ENCODE peak calls at places on chromosome 1, in five cellular contexts. M is transverse colon, X is breast epithelium, K is uterus, C is esophagus muscularis mucosa. P is an unnamed sample.

GRCh38 chr1:5728956-5729355 is 263.3 kb downstream of the NPHP4 start:
- DNase-seq in M (no peak), X (no peak), K (no peak), C (no peak), P (no peak)

GRCh38 chr1:204094262-204095247 is 21.6 kb downstream of the SOX13 start:
- DNase-seq in M (peak), X (no peak), K (no peak), C (no peak), P (no peak)

GRCh38 chr1:27116697-27117096 is 38.2 kb downstream of the SLC9A1 start:
- DNase-seq in M (no peak), X (no peak), K (no peak), C (no peak), P (no peak)

GRCh38 chr1:85471558-85471957 is 6.6 kb upstream of the DDAH1 start:
- DNase-seq in M (no peak), X (no peak), K (no peak), C (no peak), P (no peak)

GRCh38 chr1:111948209-111949131 is 41.0 kb downstream of the KCND3 start:
- DNase-seq in M (peak), X (no peak), K (peak), C (no peak), P (peak)

GRCh38 chr1:43232071-43232470 is 37.7 kb upstream of the TMEM125 start:
- DNase-seq in M (no peak), X (no peak), K (no peak), C (peak), P (peak)

GRCh38 chr1:147545133-147545532 is 3.8 kb downstream of the BCL9 start:
- DNase-seq in M (peak), X (no peak), K (peak), C (no peak), P (peak)

GRCh38 chr1:173134800-173135199 is 72.3 kb downstream of the TNFSF4 start:
- DNase-seq in M (no peak), X (no peak), K (no peak), C (no peak), P (no peak)

GRCh38 chr1:67256291-67257172 is 51.1 kb upstream of the IL12RB2 start:
- DNase-seq in M (no peak), X (no peak), K (no peak), C (no peak), P (no peak)

GRCh38 chr1:43147625-43148319 is 24.3 kb downstream of the EBNA1BP2 start:
- DNase-seq in M (peak), X (peak), K (peak), C (no peak), P (peak)

GRCh38 chr1:154866995-154867795 is 2.9 kb downstream of the KCNN3 start:
- DNase-seq in M (peak), X (no peak), K (peak), C (no peak), P (peak)

GRCh38 chr1:209250970-209251636 is 332.4 kb upstream of the CAMK1G start:
- DNase-seq in M (no peak), X (no peak), K (no peak), C (peak), P (peak)

GRCh38 chr1:40862008-40862863 is at the start of gene CITED4:
- DNase-seq in M (peak), X (peak), K (peak), C (peak), P (peak)

GRCh38 chr1:237921290-237921689 is 30.6 kb upstream of the ZP4 start:
- DNase-seq in M (no peak), X (no peak), K (no peak), C (no peak), P (no peak)

GRCh38 chr1:82388679-82389078 is 587.9 kb downstream of the ADGRL2 start:
- DNase-seq in M (no peak), X (no peak), K (no peak), C (no peak), P (no peak)

GRCh38 chr1:44033756-44034155 is 2.5 kb upstream of the SLC6A9 start:
- DNase-seq in M (no peak), X (no peak), K (no peak), C (no peak), P (no peak)

GRCh38 chr1:160078392-160079195 is 2.7 kb upstream of the KCNJ9 start:
- DNase-seq in M (peak), X (no peak), K (no peak), C (no peak), P (peak)

GRCh38 chr1:154155282-154155681 is 409 bp upstream of the NUP210L start:
- DNase-seq in M (no peak), X (no peak), K (no peak), C (no peak), P (no peak)

GRCh38 chr1:158821723-158822122 is 9.4 kb upstream of the MNDA start:
- DNase-seq in M (no peak), X (no peak), K (no peak), C (no peak), P (no peak)

GRCh38 chr1:11651017-11651416 is 3.2 kb downstream of the FBXO2 start:
- DNase-seq in M (no peak), X (no peak), K (no peak), C (no peak), P (no peak)

GRCh38 chr1:11649624-11650330 is 4.5 kb downstream of the FBXO2 start:
- DNase-seq in M (no peak), X (no peak), K (no peak), C (no peak), P (no peak)

GRCh38 chr1:11649237-11649623 is 5.0 kb downstream of the FBXO2 start:
- DNase-seq in M (no peak), X (no peak), K (no peak), C (no peak), P (no peak)

GRCh38 chr1:11648732-11649158 is 5.5 kb downstream of the FBXO2 start:
- DNase-seq in M (peak), X (no peak), K (no peak), C (no peak), P (no peak)

DNA sequence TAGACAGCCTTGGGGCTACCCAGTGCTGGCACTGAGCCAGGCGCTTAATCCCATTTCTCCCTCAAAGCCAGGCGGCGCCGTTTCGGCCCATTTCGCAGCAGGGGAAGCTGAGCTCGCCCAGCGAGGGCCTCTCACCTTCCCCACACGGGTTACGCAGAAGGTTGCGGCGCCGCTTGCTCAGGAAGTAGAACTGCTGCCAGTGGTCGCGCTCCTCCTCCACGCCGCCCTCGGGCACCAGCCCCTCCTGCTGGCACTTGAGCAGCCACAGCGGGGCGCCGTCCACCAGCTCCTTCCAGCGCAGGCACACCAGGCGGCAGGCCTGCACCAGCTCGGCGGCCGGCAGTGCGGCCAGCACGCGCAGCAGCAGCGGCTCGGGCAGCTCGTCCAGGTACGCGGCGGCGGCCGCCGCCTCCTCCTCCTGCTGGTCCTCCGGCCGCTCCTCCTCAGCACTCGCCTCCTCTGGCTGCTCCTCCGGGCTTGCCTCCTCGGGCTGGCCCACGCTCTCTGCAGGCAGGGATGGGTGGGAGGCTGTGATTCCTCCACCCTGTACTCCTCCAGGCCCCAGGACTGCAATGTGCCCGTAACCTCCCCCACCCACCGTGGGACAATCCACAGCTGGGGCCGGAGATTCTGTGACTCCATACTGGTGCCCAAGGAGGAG is 3.8 kb downstream of the FBXO2 start:
- DNase-seq in M (peak), X (no peak), K (peak), C (no peak), P (no peak)
- TF ChIP-seq POLR2A in M (no peak), X (no peak), K (no peak), C (no peak), P (no peak)

GRCh38 chr1:169102567-169102966 is 3.9 kb upstream of the ATP1B1 start:
- DNase-seq in M (peak), X (no peak), K (no peak), C (no peak), P (peak)
- TF ChIP-seq POLR2A in M (no peak), X (no peak), K (no peak), C (no peak), P (no peak)

DNA sequence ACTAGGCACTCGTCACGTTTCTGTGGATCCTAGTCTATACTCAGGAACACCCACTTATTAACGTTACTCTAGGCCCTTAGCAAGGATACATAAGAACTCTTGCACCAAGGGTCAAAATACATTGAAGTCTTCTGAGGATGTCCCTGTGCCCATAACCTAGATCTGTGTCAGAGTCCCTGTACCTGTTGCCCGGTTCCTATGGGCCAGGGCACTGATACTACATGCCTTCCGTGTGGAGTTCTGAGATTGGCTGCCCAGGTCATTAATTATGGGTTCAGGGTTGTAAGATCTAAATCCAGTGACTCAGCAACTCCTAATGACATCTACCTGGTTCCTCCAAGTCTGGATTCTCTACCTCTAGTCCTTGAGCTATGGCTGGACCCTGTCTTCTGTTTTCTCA is 69.5 kb downstream of the GPR137B start:
- DNase-seq in M (no peak), X (no peak), K (no peak), C (no peak), P (no peak)
- TF ChIP-seq POLR2A in M (no peak), X (no peak), K (no peak), C (no peak), P (no peak)

DNA sequence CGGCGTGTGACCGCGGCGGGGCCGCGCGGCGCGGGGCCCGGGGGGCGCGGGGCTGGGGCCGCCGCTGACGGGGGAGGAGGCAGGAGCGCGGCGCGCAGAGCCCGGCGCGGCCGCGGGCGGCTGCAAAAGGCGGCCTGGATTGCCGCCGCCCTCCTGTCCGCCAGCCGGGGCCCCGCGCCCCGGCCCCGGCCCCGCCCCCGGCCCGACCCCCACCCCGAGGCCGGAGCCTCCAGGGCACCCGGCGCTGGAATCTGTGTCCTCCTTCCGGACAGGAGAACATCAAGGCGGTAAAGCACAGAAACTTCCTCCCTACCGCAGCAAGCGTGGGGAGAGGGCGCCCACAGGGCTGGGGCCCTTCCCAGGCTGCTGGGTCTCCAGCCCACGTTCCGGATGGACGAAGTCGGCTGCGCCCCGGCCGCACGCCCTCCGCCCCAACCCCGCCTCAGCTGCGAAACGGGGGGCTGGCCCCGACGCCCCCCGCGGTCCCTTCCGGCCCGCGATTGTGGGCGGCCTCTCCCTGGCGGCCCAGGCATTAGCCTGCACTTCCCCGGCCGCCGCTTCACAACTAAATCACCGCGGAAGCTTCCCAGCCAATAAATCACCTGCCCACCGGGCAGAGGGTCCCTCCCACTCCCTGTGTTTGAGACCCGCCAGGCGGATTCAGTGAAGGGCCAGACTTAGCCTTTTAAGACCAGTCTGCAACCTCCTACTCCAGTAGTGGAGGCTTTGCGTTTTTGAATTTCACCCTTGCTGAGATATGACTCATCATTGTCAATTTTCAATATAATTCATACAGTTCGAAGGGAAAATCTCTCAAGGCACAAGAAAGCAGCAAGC is 106.0 kb downstream of the SLC45A1 start:
- DNase-seq in M (peak), X (no peak), K (peak), C (no peak), P (peak)
- TF ChIP-seq POLR2A in M (no peak), X (no peak), K (peak), C (no peak), P (peak)

DNA sequence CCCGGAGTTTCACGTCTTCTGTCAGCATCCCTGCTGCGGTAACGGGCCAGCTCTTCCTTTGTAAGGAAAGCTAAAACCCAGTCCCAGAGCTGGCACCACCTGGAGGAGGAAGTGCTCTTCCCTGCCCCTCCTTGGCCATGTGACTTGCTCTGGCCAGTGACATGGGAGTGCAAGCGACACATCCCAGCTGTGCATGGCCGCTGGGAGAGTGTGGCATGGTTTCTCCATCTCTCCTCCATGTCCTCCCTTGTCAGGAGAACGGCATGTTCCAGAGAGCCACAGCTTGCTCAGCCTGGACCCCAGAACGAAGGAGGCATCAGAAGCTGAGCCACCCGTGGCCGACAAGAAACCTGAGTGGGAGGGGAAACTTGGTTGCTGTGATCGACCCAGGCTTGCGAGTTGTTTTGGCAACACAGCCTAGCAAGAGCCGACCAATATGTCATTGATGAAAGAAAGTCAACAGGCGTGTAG is 2.7 kb upstream of the PRXL2B start:
- DNase-seq in M (peak), X (no peak), K (no peak), C (no peak), P (no peak)
- TF ChIP-seq POLR2A in M (no peak), X (no peak), K (no peak), C (no peak), P (no peak)

GRCh38 chr1:29122662-29122986 is 1.1 kb downstream of the TMEM200B start:
- DNase-seq in M (peak), X (peak), K (peak), C (no peak), P (peak)
- TF ChIP-seq POLR2A in M (peak), X (no peak), K (no peak), C (peak), P (no peak)

GRCh38 chr1:22526098-22526497 is 37.2 kb upstream of the EPHA8 start:
- DNase-seq in M (no peak), X (no peak), K (no peak), C (no peak), P (no peak)
- TF ChIP-seq POLR2A in M (no peak), X (no peak), K (no peak), C (no peak), P (no peak)

GRCh38 chr1:220094016-220094911 is at the start of gene IARS2:
- DNase-seq in M (peak), X (peak), K (peak), C (peak), P (peak)
- TF ChIP-seq POLR2A in M (peak), X (no peak), K (no peak), C (no peak), P (peak)